ENCODE peak calls at places on chromosomes 2 and 18, in four cellular contexts. X, J, E and P are unnamed samples.

GRCh38 chr18:55268146-55268545 is 308.9 kb upstream of the CCDC68 start:
- DNase-seq in J (no peak), X (no peak), E (no peak), P (no peak)

GRCh38 chr2:216450784-216451183 is 38.5 kb downstream of the SMARCAL1 start:
- DNase-seq in E (no peak), J (no peak), X (no peak), P (no peak)

GRCh38 chr2:239831272-239831731 is 193.8 kb downstream of the NDUFA10 start:
- DNase-seq in J (no peak), E (peak), X (no peak), P (no peak)

GRCh38 chr2:176097820-176098365 is 1.7 kb upstream of the HOXD12 start:
- DNase-seq in X (no peak), J (no peak), E (no peak), P (no peak)

GRCh38 chr2:200081221-200081620 is 125.8 kb downstream of the MAIP1 start:
- DNase-seq in E (no peak), J (no peak), X (no peak), P (no peak)

GRCh38 chr2:136492901-136493300 is 272.4 kb upstream of the THSD7B start:
- DNase-seq in J (no peak), X (no peak), E (no peak), P (no peak)

GRCh38 chr2:154850532-154850931 is 152.0 kb downstream of the KCNJ3 start:
- DNase-seq in E (no peak), X (no peak), J (no peak), P (no peak)

GRCh38 chr18:52422985-52423601 is 83.1 kb downstream of the DCC start:
- DNase-seq in E (no peak), X (no peak), J (peak), P (no peak)

GRCh38 chr18:23661735-23662308 is 889 bp downstream of the ANKRD29 start:
- DNase-seq in X (no peak), J (no peak), E (no peak), P (no peak)